ENCODE peak calls at places on chromosome 16, in four cellular contexts. B is H9, E is body of pancreas, S is iPS DF 6.9. V is an unnamed sample.

GRCh38 chr16:67299269-67299668 is 19.9 kb downstream of the PLEKHG4 start:
- DNase-seq in B (no peak), S (no peak), E (no peak), V (no peak)

GRCh38 chr16:59878999-59879398 is 1144.9 kb upstream of the GOT2 start:
- DNase-seq in E (no peak), S (no peak), B (no peak), V (no peak)

GRCh38 chr16:66920924-66921680 is 2.4 kb upstream of the CDH16 start:
- DNase-seq in S (no peak), B (no peak), E (no peak), V (no peak)

GRCh38 chr16:50617630-50618184 is 63.4 kb downstream of the SNX20 start:
- DNase-seq in E (no peak), B (no peak), S (no peak), V (no peak)

GRCh38 chr16:30651124-30652004 is 604 bp downstream of the PRR14 start:
- DNase-seq in S (no peak), E (peak; percentile 69), B (peak; percentile 71), V (peak; percentile 77)

GRCh38 chr16:31498493-31498892 is 9.7 kb downstream of the RUSF1 start:
- DNase-seq in E (no peak), S (no peak), B (no peak), V (no peak)

GRCh38 chr16:81544261-81544660 is 99.7 kb downstream of the CMIP start:
- DNase-seq in B (no peak), S (no peak), E (no peak), V (no peak)

GRCh38 chr16:88357306-88358032 is 25.3 kb upstream of the ZNF469 start:
- DNase-seq in B (no peak), E (no peak), S (no peak), V (no peak)

GRCh38 chr16:79767597-79768280 is 167.2 kb upstream of the MAF start:
- DNase-seq in S (no peak), E (no peak), B (no peak), V (no peak)

GRCh38 chr16:49012961-49013726 is 268.5 kb downstream of the CBLN1 start:
- DNase-seq in S (no peak), E (no peak), B (no peak), V (no peak)

GRCh38 chr16:19555938-19556778 is 655 bp downstream of the VPS35L start:
- DNase-seq in S (peak; percentile 93), B (peak; percentile 95), E (no peak), V (peak; percentile 2)
- H3K27ac ChIP-seq in S (no peak overlapping the region), B (peak overlapping the region; percentile 57), E (peak overlapping the region; percentile 84), V (peak overlapping the region; percentile 68)

DNA sequence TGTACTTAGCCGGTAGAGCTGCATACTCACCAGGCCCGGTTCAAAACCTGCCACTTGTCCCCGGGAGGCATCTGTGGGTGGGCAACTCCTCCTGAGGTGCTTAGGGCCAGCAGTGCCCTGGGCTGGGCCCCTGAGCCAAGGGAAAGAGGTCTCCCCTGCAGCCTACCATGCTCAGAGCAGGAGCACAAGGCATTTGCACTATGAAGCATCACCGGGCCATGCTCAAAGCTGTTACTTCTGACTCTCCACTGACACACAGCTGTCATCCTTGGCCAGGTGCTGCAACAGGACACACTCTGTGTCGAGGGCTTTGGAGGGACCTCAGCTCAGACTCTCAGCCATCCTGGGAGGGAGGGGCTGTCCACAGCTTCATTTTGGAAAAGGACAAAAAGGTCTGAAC is 37.2 kb downstream of the SLC38A8 start:
- DNase-seq in E (no peak), B (no peak), S (no peak), V (no peak)
- H3K27me3 ChIP-seq in E (no peaks in the 10 kb centered on the region), B (no peaks in the 10 kb centered on the region), S (no peaks in the 10 kb centered on the region), V (no peaks in the 10 kb centered on the region)

GRCh38 chr16:69193860-69194259 is 6.9 kb downstream of the SNTB2 start:
- DNase-seq in B (no peak), E (no peak), S (no peak), V (no peak)

GRCh38 chr16:69199382-69199781 is 12.4 kb downstream of the SNTB2 start:
- DNase-seq in S (no peak), E (no peak), B (no peak), V (no peak)

GRCh38 chr16:69195371-69196029 is 8.5 kb downstream of the SNTB2 start:
- DNase-seq in E (no peak), S (no peak), B (no peak), V (no peak)

GRCh38 chr16:69194488-69194887 is 7.5 kb downstream of the SNTB2 start:
- DNase-seq in S (no peak), E (no peak), B (no peak), V (no peak)

DNA sequence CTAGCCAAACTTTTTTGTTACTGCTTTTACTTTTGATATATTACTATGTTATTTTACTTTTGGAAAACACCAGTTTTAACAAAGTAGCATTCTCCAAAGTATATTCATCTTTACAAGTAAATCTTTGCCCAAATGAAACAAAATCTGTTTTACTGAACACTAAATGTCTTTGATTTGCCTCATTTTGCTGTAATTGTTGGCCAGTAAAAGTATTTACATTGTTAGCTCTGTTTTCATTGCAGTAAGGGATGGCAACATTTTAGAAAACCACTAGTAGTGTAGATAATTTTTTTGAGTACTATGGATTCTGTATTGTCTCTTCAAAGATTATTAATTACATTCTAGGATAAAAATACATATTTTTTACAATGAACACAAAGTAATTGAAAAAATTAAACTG is 10.6 kb downstream of the SNTB2 start:
- DNase-seq in E (no peak), B (no peak), S (no peak), V (no peak)
- H3K27ac ChIP-seq in E (no peak overlapping the region), B (no peak overlapping the region), S (no peak overlapping the region), V (no peak overlapping the region)

GRCh38 chr16:74771656-74772315 is 2.8 kb downstream of the FA2H start:
- DNase-seq in B (no peak), S (no peak), E (no peak), V (no peak)
- H3K27me3 ChIP-seq in B (peaks cover 5% of the 10 kb centered on the region), S (peaks cover 7% of the 10 kb centered on the region), E (no peaks in the 10 kb centered on the region), V (peaks cover 16% of the 10 kb centered on the region)

GRCh38 chr16:200388-200787 is 20.1 kb downstream of the HBQ1 start:
- DNase-seq in S (no peak), E (no peak), B (no peak), V (no peak)
- H3K27ac ChIP-seq in S (no peak overlapping the region), E (no peak overlapping the region), B (no peak overlapping the region), V (no peak overlapping the region)

GRCh38 chr16:85961988-85962915 is 63.3 kb downstream of the IRF8 start:
- DNase-seq in E (no peak), B (no peak), S (no peak), V (no peak)
- H3K27me3 ChIP-seq in E (no peaks in the 10 kb centered on the region), B (no peaks in the 10 kb centered on the region), S (no peaks in the 10 kb centered on the region), V (no peaks in the 10 kb centered on the region)

GRCh38 chr16:56915311-56916105 is 16.4 kb upstream of the HERPUD1 start:
- DNase-seq in E (no peak), B (no peak), S (no peak), V (no peak)
- H3K27ac ChIP-seq in E (peak overlapping the region; percentile 88), B (no peak overlapping the region), S (no peak overlapping the region), V (no peak overlapping the region)

GRCh38 chr16:57540387-57540786 is 2.1 kb upstream of the ADGRG5 start:
- DNase-seq in E (no peak), S (no peak), B (peak; percentile 26), V (no peak)

GRCh38 chr16:57538235-57538711 is 1.9 kb upstream of the CCDC102A start:
- DNase-seq in E (peak; percentile 9), B (no peak), S (no peak), V (no peak)

GRCh38 chr16:57540906-57541753 is 1.3 kb upstream of the ADGRG5 start:
- DNase-seq in S (no peak), B (peak; percentile 18), E (no peak), V (no peak)

GRCh38 chr16:57537596-57538234 is 1.3 kb upstream of the CCDC102A start:
- DNase-seq in B (peak; percentile 21), E (peak; percentile 8), S (no peak), V (no peak)

GRCh38 chr16:57539072-57539796 is 2.9 kb upstream of the CCDC102A start:
- DNase-seq in E (no peak), S (no peak), B (no peak), V (no peak)
- H3K27me3 ChIP-seq in E (no peaks in the 10 kb centered on the region), S (no peaks in the 10 kb centered on the region), B (no peaks in the 10 kb centered on the region), V (no peaks in the 10 kb centered on the region)

DNA sequence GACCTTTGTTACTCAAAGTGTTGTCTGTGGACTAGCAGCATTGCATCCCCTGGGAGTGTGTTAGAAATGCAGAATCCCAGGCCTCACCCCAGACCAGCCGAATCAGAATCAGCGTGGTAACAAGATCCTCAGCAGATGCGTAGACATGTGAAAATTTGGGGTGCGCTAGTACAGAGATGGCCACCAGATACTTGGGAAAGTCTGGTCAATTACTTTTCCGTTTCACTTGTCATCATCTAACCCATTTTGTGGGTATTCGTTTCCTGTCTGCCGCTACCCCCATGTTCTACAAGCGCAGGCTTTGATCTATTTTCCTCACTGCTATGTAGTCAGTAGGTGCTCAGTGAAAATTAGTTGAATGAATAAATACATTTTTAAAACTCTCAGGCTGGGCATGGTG is 33.1 kb upstream of the HERPUD1 start:
- DNase-seq in S (no peak), E (no peak), B (no peak), V (no peak)
- H3K27ac ChIP-seq in S (no peak overlapping the region), E (no peak overlapping the region), B (no peak overlapping the region), V (no peak overlapping the region)

GRCh38 chr16:3036726-3037315 is at the start of gene BICDL2:
- DNase-seq in B (peak; percentile 89), S (no peak), E (peak; percentile 79), V (no peak)
- H3K27me3 ChIP-seq in B (no peaks in the 10 kb centered on the region), S (no peaks in the 10 kb centered on the region), E (no peaks in the 10 kb centered on the region), V (peaks cover 44% of the 10 kb centered on the region)